ENCODE peak calls at places on chromosomes 3 and 15, in four cellular contexts. G is astrocyte of the spinal cord, I is nephron progenitor cell, X is mucosa of descending colon. Y is an unnamed sample.

GRCh38 chr3:23710555-23710954 is 95.2 kb upstream of the UBE2E1 start:
- DNase-seq in G (peak), I (peak), X (no peak), Y (peak)

GRCh38 chr15:65323071-65323511 is 18.6 kb downstream of the RNU5B-1 start:
- DNase-seq in G (peak), I (no peak), X (no peak), Y (peak)

GRCh38 chr3:181932039-181932438 is 220.3 kb downstream of the SOX2 start:
- DNase-seq in G (no peak), I (no peak), X (no peak), Y (no peak)

GRCh38 chr3:13884851-13885703 is 5.2 kb upstream of the WNT7A start:
- DNase-seq in G (no peak), I (peak), X (peak), Y (peak)

GRCh38 chr3:12508316-12508715 is 24.0 kb downstream of the TSEN2 start:
- DNase-seq in G (peak), I (no peak), X (no peak), Y (peak)

GRCh38 chr15:40921949-40922607 is 7.1 kb upstream of the DLL4 start:
- DNase-seq in G (no peak), I (no peak), X (no peak), Y (no peak)

GRCh38 chr3:51712511-51712931 is 5.7 kb downstream of the GRM2 start:
- DNase-seq in G (no peak), I (no peak), X (no peak), Y (no peak)

GRCh38 chr15:41775651-41776050 is 1.4 kb downstream of the MAPKBP1 start:
- DNase-seq in G (no peak), I (no peak), X (no peak), Y (no peak)

GRCh38 chr3:115071611-115072010 is 75.5 kb downstream of the ZBTB20 start:
- DNase-seq in G (peak), I (no peak), X (no peak), Y (no peak)

GRCh38 chr15:46644493-46645481 is 1010.0 kb downstream of the SQOR start:
- DNase-seq in G (no peak), I (no peak), X (no peak), Y (no peak)

GRCh38 chr3:31533169-31533870 is 595 bp downstream of the STT3B start:
- DNase-seq in G (peak), I (peak), X (peak), Y (peak)

GRCh38 chr3:123102826-123103225 is 36.0 kb downstream of the PDIA5 start:
- DNase-seq in G (no peak), I (no peak), X (no peak), Y (no peak)

GRCh38 chr3:11159421-11159904 is 5.2 kb downstream of the HRH1 start:
- DNase-seq in G (peak), I (no peak), X (no peak), Y (no peak)

DNA sequence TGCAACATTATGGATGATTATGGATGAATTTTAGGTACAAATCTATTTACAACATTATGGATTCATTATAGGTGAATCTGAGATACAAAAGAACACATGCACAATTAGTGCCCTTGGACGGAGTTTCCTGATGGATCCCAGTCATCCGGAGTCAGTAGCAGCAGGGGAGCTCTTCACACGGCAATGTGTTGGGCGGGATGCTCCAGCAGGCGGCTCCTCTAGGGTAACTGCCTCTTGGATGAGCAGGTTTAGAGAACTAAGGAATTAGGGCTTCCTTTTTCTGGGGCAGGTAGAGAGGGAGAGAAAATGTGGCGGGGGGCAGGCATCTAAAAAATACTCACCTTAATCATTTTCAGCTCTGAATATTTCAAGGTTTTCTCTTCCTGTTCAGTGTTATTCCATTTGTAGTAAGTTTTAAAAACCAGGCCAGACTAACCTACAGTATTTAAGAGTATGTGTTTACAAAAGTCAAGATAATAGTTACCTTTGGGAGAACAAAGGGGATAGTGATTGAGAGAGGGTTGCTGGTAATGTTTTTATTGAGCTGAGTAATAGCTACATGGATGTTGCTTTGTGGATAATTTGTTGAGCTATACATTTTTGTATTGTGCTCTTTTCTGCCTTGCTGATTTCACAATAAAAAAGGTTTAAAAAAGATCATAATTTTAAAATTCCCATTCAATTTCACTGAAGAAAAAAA is 27.4 kb upstream of the GOLM2 start:
- DNase-seq in G (no peak), I (no peak), X (no peak), Y (no peak)
- TF ChIP-seq CTCF in G (no peak), I (no peak), X (no peak), Y (no peak)

DNA sequence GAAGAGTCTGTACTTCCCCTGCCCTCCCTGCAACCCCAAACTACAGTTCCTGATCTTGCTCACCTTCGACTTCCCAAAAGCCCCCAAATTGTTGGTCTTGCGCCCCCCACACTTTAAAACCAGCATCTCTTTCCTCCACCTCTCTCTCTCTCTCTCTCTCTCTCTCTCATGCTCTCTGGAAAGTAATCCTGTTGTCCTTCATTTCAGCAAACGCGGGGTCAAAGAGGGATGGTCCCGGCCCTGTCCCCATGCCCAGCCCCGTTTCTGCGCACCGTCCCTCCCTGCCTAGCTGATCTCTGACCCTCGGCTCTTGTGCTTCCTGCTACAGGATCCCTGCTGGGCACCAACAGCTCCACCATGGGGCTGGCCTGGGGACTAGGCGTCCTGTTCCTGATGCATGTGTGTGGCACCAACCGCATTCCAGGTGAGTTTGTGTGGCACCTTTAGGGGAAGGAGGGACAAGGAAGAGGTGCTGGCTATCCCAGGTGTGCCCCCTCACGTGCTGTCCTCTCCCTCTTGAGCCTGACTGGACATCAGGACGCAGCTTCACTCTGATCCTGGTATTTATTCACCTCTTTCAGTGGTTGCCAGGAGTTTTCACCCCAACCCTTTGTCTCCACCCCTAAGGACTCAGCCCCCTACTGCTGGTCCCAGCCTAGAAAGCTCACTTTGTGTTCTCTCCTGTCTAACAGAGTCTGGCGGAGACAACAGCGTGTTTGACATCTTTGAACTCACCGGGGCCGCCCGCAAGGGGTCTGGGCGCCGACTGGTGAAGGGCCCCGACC is 814 bp downstream of the THBS1 start:
- DNase-seq in G (peak), I (peak), X (peak), Y (peak)
- TF ChIP-seq CTCF in G (peak), I (no peak), X (peak), Y (peak)

GRCh38 chr3:141403576-141403975 is 35.3 kb downstream of the ZBTB38 start:
- DNase-seq in G (peak), I (no peak), X (no peak), Y (no peak)

GRCh38 chr3:141401584-141402475 is 33.5 kb downstream of the ZBTB38 start:
- DNase-seq in G (peak), I (peak), X (peak), Y (peak)

GRCh38 chr3:141399979-141400971 is 32.0 kb downstream of the ZBTB38 start:
- DNase-seq in G (no peak), I (no peak), X (no peak), Y (no peak)

GRCh38 chr3:141401095-141401494 is 32.8 kb downstream of the ZBTB38 start:
- DNase-seq in G (no peak), I (no peak), X (no peak), Y (no peak)

DNA sequence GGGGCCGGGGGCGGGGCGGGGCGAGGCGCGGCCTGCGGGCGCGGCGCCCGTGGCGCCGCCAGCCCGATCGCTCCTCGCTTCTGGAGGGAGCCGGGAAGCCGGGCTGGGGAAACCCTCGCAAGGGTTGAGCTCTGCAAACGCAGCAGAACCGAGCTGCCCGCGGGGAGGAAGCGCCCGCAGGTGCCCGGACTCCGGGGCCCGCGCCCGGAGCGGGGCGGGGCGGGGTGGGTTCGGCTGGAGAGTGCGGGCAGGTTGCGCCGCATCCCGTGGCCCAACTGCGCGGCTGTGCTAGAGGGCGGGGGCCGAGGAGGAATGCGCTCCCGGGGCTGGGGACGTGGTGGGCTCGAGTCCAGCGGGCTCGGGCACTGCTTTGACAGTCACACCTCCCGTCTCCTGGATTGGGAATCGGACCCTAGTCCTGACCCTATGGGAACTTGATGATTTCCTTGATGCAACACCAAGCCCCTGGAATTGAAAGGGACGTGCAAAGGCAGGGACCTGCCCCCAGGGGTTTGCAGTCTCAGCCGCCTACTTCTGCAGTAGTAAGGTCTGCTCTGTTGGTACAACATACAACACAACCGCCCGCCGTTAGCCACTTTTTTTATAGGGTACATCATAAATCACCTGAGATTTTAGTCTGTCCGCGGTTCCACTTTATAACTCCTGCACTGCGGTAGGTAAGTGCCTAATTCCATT is 34.3 kb downstream of the ZBTB38 start:
- DNase-seq in G (peak), I (peak), X (peak), Y (peak)
- TF ChIP-seq CTCF in G (no peak), I (no peak), X (no peak), Y (no peak)

GRCh38 chr3:8451696-8452095 is 49.9 kb upstream of the LMCD1 start:
- DNase-seq in G (peak), I (no peak), X (no peak), Y (no peak)

GRCh38 chr3:8453153-8453552 is 48.5 kb upstream of the LMCD1 start:
- DNase-seq in G (no peak), I (no peak), X (no peak), Y (no peak)

GRCh38 chr3:8452112-8452511 is 49.5 kb upstream of the LMCD1 start:
- DNase-seq in G (no peak), I (no peak), X (no peak), Y (no peak)

GRCh38 chr3:8446845-8447244 is 54.8 kb upstream of the LMCD1 start:
- DNase-seq in G (no peak), I (no peak), X (no peak), Y (no peak)

GRCh38 chr3:8450618-8451017 is 51.0 kb upstream of the LMCD1 start:
- DNase-seq in G (no peak), I (no peak), X (no peak), Y (no peak)
- TF ChIP-seq CTCF in G (no peak), I (no peak), X (no peak), Y (no peak)

GRCh38 chr3:85821130-85821756 is 862.5 kb downstream of the CADM2 start:
- DNase-seq in G (peak), I (peak), X (no peak), Y (peak)
- TF ChIP-seq CTCF in G (peak), I (peak), X (no peak), Y (peak)

GRCh38 chr15:98804057-98804380 is 155.7 kb downstream of the IGF1R start:
- DNase-seq in G (no peak), I (no peak), X (no peak), Y (no peak)

GRCh38 chr15:98806275-98806895 is 158.0 kb downstream of the IGF1R start:
- DNase-seq in G (no peak), I (no peak), X (no peak), Y (no peak)

GRCh38 chr15:98807262-98807661 is 158.9 kb downstream of the IGF1R start:
- DNase-seq in G (peak), I (no peak), X (no peak), Y (no peak)

GRCh38 chr15:98803228-98804056 is 155.1 kb downstream of the IGF1R start:
- DNase-seq in G (peak), I (no peak), X (no peak), Y (no peak)

DNA sequence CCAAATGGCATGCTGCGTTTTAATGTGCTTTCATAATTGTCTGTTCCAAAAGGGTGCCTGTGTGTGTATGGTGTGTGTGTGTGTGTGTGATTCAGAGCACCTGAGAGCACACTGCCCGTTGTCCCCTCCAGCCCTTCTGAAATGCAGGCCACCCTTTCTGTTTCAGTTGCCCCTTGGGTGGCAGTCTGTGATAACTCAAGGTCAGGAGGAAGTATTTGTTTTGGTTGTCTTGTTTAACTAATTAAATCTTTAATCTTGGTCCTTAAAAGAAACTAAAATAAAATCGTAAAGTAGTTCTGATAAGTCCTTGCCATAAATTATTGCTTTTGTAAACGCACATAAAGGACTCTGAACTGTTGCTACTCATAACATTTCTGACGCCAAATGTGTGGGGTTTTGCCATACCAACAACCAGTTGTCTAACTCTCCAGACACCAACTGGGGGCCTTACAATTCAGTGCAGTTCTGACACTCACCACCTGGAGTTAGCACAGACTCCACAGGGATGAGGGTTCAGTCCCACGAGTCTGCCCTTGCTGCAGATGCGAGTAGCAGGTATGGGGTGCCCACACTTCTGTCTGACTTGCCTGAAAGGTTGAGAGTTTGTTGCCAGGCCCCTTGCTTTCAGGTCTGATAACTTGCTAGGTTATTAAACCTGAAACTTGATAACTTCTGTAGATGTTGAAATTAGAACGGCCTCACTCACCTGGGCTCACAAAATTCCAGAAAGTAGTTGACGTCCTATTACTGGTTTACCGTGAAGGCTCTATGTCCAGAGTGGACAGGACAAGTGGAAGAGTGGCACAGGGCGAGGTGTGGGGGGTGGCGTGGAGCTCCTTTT is 157.3 kb downstream of the IGF1R start:
- DNase-seq in G (no peak), I (no peak), X (no peak), Y (no peak)
- TF ChIP-seq CTCF in G (peak), I (peak), X (no peak), Y (peak)